ENCODE peak calls at places on chromosomes 1 and 21, in seven cellular contexts. One of them, this sample, is unnamed.

GRCh38 chr1:10901894-10902805 is 105.7 kb upstream of the CASZ1 start:
- DNase-seq in psoas muscle: peak
- DNase-seq in cardiac muscle cell: no peak
- DNase-seq in retinal pigment epithelial cell: no peak
- DNase-seq in cardiac fibroblast: no peak
- DNase-seq in HL-60: no peak
- DNase-seq in astrocyte: no peak
- DNase-seq in this sample: no peak

GRCh38 chr1:197850042-197850441 is 52.4 kb upstream of the C1orf53 start:
- DNase-seq in psoas muscle: no peak
- DNase-seq in HL-60: no peak
- DNase-seq in cardiac fibroblast: no peak
- DNase-seq in retinal pigment epithelial cell: no peak
- DNase-seq in cardiac muscle cell: no peak
- DNase-seq in astrocyte: no peak
- DNase-seq in this sample: no peak

GRCh38 chr1:30902653-30903290 is 5.8 kb downstream of the SDC3 start:
- DNase-seq in psoas muscle: no peak
- DNase-seq in cardiac fibroblast: no peak
- DNase-seq in HL-60: no peak
- DNase-seq in cardiac muscle cell: no peak
- DNase-seq in astrocyte: no peak
- DNase-seq in retinal pigment epithelial cell: no peak
- DNase-seq in this sample: no peak

GRCh38 chr1:125064481-125064880 is 3879.7 kb downstream of the SRGAP2C start:
- DNase-seq in astrocyte: no peak
- DNase-seq in cardiac muscle cell: no peak
- DNase-seq in cardiac fibroblast: no peak
- DNase-seq in psoas muscle: peak
- DNase-seq in retinal pigment epithelial cell: no peak
- DNase-seq in HL-60: no peak
- DNase-seq in this sample: no peak

GRCh38 chr1:65508051-65508450 is 87.6 kb downstream of the LEPR start:
- DNase-seq in psoas muscle: no peak
- DNase-seq in HL-60: no peak
- DNase-seq in astrocyte: no peak
- DNase-seq in cardiac muscle cell: no peak
- DNase-seq in cardiac fibroblast: no peak
- DNase-seq in retinal pigment epithelial cell: no peak
- DNase-seq in this sample: no peak

GRCh38 chr1:227764019-227764391 is 28.8 kb downstream of the SNAP47 start:
- DNase-seq in cardiac muscle cell: no peak
- DNase-seq in psoas muscle: peak
- DNase-seq in cardiac fibroblast: no peak
- DNase-seq in HL-60: no peak
- DNase-seq in astrocyte: peak
- DNase-seq in retinal pigment epithelial cell: no peak
- DNase-seq in this sample: no peak

GRCh38 chr21:17925000-17925610 is 105.9 kb upstream of the C21orf91 start:
- DNase-seq in HL-60: peak
- DNase-seq in cardiac muscle cell: peak
- DNase-seq in psoas muscle: no peak
- DNase-seq in astrocyte: peak
- DNase-seq in cardiac fibroblast: peak
- DNase-seq in retinal pigment epithelial cell: no peak
- DNase-seq in this sample: no peak

GRCh38 chr1:153922076-153922837 is 515 bp downstream of the GATAD2B start:
- DNase-seq in retinal pigment epithelial cell: no peak
- DNase-seq in cardiac fibroblast: no peak
- DNase-seq in psoas muscle: peak
- DNase-seq in astrocyte: no peak
- DNase-seq in cardiac muscle cell: no peak
- DNase-seq in HL-60: peak
- DNase-seq in this sample: no peak

GRCh38 chr1:236688705-236689104 is 2.4 kb downstream of the ACTN2 start:
- DNase-seq in cardiac muscle cell: peak
- DNase-seq in cardiac fibroblast: no peak
- DNase-seq in HL-60: no peak
- DNase-seq in astrocyte: no peak
- DNase-seq in psoas muscle: peak
- DNase-seq in retinal pigment epithelial cell: no peak
- DNase-seq in this sample: no peak

GRCh38 chr1:90616395-90616794 is 100.7 kb downstream of the BARHL2 start:
- DNase-seq in astrocyte: no peak
- DNase-seq in cardiac muscle cell: peak
- DNase-seq in cardiac fibroblast: peak
- DNase-seq in HL-60: no peak
- DNase-seq in retinal pigment epithelial cell: no peak
- DNase-seq in psoas muscle: no peak
- DNase-seq in this sample: no peak

GRCh38 chr1:54986025-54986424 is 5.6 kb downstream of the TMEM61 start:
- DNase-seq in cardiac fibroblast: no peak
- DNase-seq in cardiac muscle cell: no peak
- DNase-seq in retinal pigment epithelial cell: no peak
- DNase-seq in astrocyte: no peak
- DNase-seq in HL-60: no peak
- DNase-seq in psoas muscle: no peak
- DNase-seq in this sample: no peak

GRCh38 chr1:199113265-199113869 is 474.5 kb downstream of the PTPRC start:
- DNase-seq in HL-60: peak
- DNase-seq in astrocyte: peak
- DNase-seq in cardiac fibroblast: peak
- DNase-seq in psoas muscle: no peak
- DNase-seq in retinal pigment epithelial cell: no peak
- DNase-seq in cardiac muscle cell: peak
- DNase-seq in this sample: no peak

GRCh38 chr1:245680395-245680794 is 525.6 kb downstream of the KIF26B start:
- DNase-seq in HL-60: peak
- DNase-seq in astrocyte: no peak
- DNase-seq in cardiac muscle cell: no peak
- DNase-seq in cardiac fibroblast: no peak
- DNase-seq in psoas muscle: no peak
- DNase-seq in retinal pigment epithelial cell: no peak
- DNase-seq in this sample: no peak

GRCh38 chr1:115727706-115728249 is 40.7 kb downstream of the CASQ2 start:
- DNase-seq in retinal pigment epithelial cell: peak
- DNase-seq in astrocyte: peak
- DNase-seq in HL-60: peak
- DNase-seq in cardiac muscle cell: no peak
- DNase-seq in psoas muscle: peak
- DNase-seq in cardiac fibroblast: peak
- DNase-seq in this sample: no peak

GRCh38 chr1:204742676-204743075 is 57.1 kb upstream of the LRRN2 start:
- DNase-seq in psoas muscle: no peak
- DNase-seq in cardiac muscle cell: no peak
- DNase-seq in cardiac fibroblast: no peak
- DNase-seq in retinal pigment epithelial cell: no peak
- DNase-seq in astrocyte: no peak
- DNase-seq in HL-60: no peak
- DNase-seq in this sample: no peak

GRCh38 chr1:23393706-23394105 is 24.1 kb upstream of the ZNF436 start:
- DNase-seq in cardiac muscle cell: no peak
- DNase-seq in cardiac fibroblast: peak
- DNase-seq in psoas muscle: peak
- DNase-seq in astrocyte: peak
- DNase-seq in retinal pigment epithelial cell: peak
- DNase-seq in HL-60: no peak
- DNase-seq in this sample: no peak

GRCh38 chr21:31911138-31911907 is 38.5 kb downstream of the HUNK start:
- DNase-seq in psoas muscle: no peak
- DNase-seq in retinal pigment epithelial cell: no peak
- DNase-seq in cardiac fibroblast: no peak
- DNase-seq in HL-60: no peak
- DNase-seq in astrocyte: peak
- DNase-seq in cardiac muscle cell: no peak
- DNase-seq in this sample: no peak

GRCh38 chr1:234102591-234102990 is 198.1 kb downstream of the SLC35F3 start:
- DNase-seq in HL-60: peak
- DNase-seq in psoas muscle: no peak
- DNase-seq in retinal pigment epithelial cell: no peak
- DNase-seq in cardiac muscle cell: no peak
- DNase-seq in astrocyte: peak
- DNase-seq in cardiac fibroblast: no peak
- DNase-seq in this sample: no peak

GRCh38 chr1:189859385-189859977 is 618.2 kb downstream of the BRINP3 start:
- DNase-seq in HL-60: peak
- DNase-seq in cardiac muscle cell: no peak
- DNase-seq in astrocyte: no peak
- DNase-seq in psoas muscle: no peak
- DNase-seq in retinal pigment epithelial cell: no peak
- DNase-seq in cardiac fibroblast: peak
- DNase-seq in this sample: no peak

GRCh38 chr1:222034790-222035189 is 292.9 kb upstream of the DUSP10 start:
- DNase-seq in cardiac fibroblast: no peak
- DNase-seq in psoas muscle: no peak
- DNase-seq in cardiac muscle cell: no peak
- DNase-seq in HL-60: no peak
- DNase-seq in retinal pigment epithelial cell: no peak
- DNase-seq in astrocyte: peak
- DNase-seq in this sample: no peak

GRCh38 chr1:47474278-47475193 is 36.7 kb downstream of the FOXD2 start:
- DNase-seq in astrocyte: no peak
- DNase-seq in psoas muscle: no peak
- DNase-seq in HL-60: no peak
- DNase-seq in cardiac fibroblast: no peak
- DNase-seq in cardiac muscle cell: no peak
- DNase-seq in retinal pigment epithelial cell: no peak
- DNase-seq in this sample: no peak

GRCh38 chr1:205961405-205961804 is 18.1 kb upstream of the SLC26A9 start:
- DNase-seq in astrocyte: no peak
- DNase-seq in cardiac muscle cell: no peak
- DNase-seq in psoas muscle: no peak
- DNase-seq in cardiac fibroblast: peak
- DNase-seq in HL-60: no peak
- DNase-seq in retinal pigment epithelial cell: no peak
- DNase-seq in this sample: no peak
- TF ChIP-seq CTCF in astrocyte: no peak
- TF ChIP-seq CTCF in cardiac muscle cell: no peak
- TF ChIP-seq CTCF in psoas muscle: no peak
- TF ChIP-seq CTCF in cardiac fibroblast: no peak
- TF ChIP-seq CTCF in HL-60: no peak
- TF ChIP-seq CTCF in retinal pigment epithelial cell: no peak
- TF ChIP-seq CTCF in this sample: no peak

DNA sequence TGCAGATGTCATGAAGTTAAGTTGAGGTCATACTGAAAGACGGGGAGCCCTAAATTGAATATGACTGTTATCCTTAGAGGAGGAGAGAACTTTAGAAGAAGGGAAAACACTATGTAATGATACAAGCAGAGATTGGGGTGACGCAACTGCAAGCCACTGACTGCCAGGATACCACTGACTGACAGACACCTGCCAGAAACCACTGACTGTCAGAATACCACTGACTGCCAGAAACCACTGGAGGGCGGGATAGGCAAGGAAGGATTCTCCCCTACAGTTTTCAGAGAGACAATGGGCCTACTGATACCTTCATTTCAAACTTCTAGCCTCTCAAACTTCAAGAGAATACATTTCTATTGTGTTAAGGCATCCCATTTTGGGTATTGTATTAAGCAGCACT is 388.7 kb downstream of the USH2A start:
- DNase-seq in cardiac muscle cell: peak
- DNase-seq in HL-60: peak
- DNase-seq in astrocyte: no peak
- DNase-seq in retinal pigment epithelial cell: no peak
- DNase-seq in psoas muscle: no peak
- DNase-seq in cardiac fibroblast: no peak
- DNase-seq in this sample: no peak
- TF ChIP-seq CTCF in cardiac muscle cell: no peak
- TF ChIP-seq CTCF in HL-60: no peak
- TF ChIP-seq CTCF in astrocyte: no peak
- TF ChIP-seq CTCF in retinal pigment epithelial cell: peak
- TF ChIP-seq CTCF in psoas muscle: no peak
- TF ChIP-seq CTCF in cardiac fibroblast: no peak
- TF ChIP-seq CTCF in this sample: no peak

GRCh38 chr1:173870252-173871075 is 2.3 kb downstream of the ZBTB37 start:
- DNase-seq in astrocyte: no peak
- DNase-seq in cardiac fibroblast: no peak
- DNase-seq in cardiac muscle cell: no peak
- DNase-seq in retinal pigment epithelial cell: no peak
- DNase-seq in HL-60: peak
- DNase-seq in psoas muscle: no peak
- DNase-seq in this sample: no peak

GRCh38 chr1:173871091-173871490 is 2.9 kb downstream of the ZBTB37 start:
- DNase-seq in cardiac muscle cell: no peak
- DNase-seq in retinal pigment epithelial cell: no peak
- DNase-seq in psoas muscle: no peak
- DNase-seq in astrocyte: no peak
- DNase-seq in HL-60: no peak
- DNase-seq in cardiac fibroblast: no peak
- DNase-seq in this sample: no peak

GRCh38 chr1:173869108-173869359 is 854 bp downstream of the ZBTB37 start:
- DNase-seq in psoas muscle: no peak
- DNase-seq in HL-60: peak
- DNase-seq in astrocyte: no peak
- DNase-seq in cardiac muscle cell: no peak
- DNase-seq in cardiac fibroblast: no peak
- DNase-seq in retinal pigment epithelial cell: no peak
- DNase-seq in this sample: no peak

GRCh38 chr1:173868266-173869107 is at the start of gene ZBTB37:
- DNase-seq in psoas muscle: peak
- DNase-seq in astrocyte: peak
- DNase-seq in retinal pigment epithelial cell: no peak
- DNase-seq in HL-60: peak
- DNase-seq in cardiac muscle cell: peak
- DNase-seq in cardiac fibroblast: no peak
- DNase-seq in this sample: peak

GRCh38 chr1:173871500-173871899 is 3.3 kb downstream of the ZBTB37 start:
- DNase-seq in astrocyte: no peak
- DNase-seq in cardiac muscle cell: no peak
- DNase-seq in cardiac fibroblast: no peak
- DNase-seq in HL-60: no peak
- DNase-seq in retinal pigment epithelial cell: no peak
- DNase-seq in psoas muscle: no peak
- DNase-seq in this sample: no peak
- TF ChIP-seq CTCF in astrocyte: no peak
- TF ChIP-seq CTCF in cardiac muscle cell: no peak
- TF ChIP-seq CTCF in cardiac fibroblast: no peak
- TF ChIP-seq CTCF in HL-60: no peak
- TF ChIP-seq CTCF in retinal pigment epithelial cell: no peak
- TF ChIP-seq CTCF in psoas muscle: no peak
- TF ChIP-seq CTCF in this sample: no peak

DNA sequence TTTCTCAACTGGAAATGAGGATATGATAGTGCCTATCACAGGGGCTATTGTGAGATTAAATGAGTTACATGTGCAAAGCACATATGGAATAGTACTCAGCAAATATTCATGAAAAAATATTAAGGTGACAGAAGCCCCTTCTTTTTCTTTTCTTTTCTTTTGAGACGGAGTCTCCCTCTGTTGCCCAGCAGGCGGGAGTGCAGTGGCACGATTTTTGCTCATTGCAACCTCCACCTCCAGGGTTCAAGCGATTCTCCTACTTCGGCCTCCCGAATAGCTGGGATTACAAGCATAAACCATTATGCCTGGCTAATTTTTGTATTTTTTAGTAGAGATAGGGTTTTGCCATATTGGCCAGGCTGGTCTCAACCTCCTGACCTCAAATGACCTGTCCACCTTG is 139.4 kb downstream of the HIVEP3 start:
- DNase-seq in astrocyte: no peak
- DNase-seq in cardiac fibroblast: no peak
- DNase-seq in HL-60: no peak
- DNase-seq in cardiac muscle cell: no peak
- DNase-seq in retinal pigment epithelial cell: no peak
- DNase-seq in psoas muscle: no peak
- DNase-seq in this sample: no peak
- TF ChIP-seq CTCF in astrocyte: no peak
- TF ChIP-seq CTCF in cardiac fibroblast: peak
- TF ChIP-seq CTCF in HL-60: no peak
- TF ChIP-seq CTCF in cardiac muscle cell: peak
- TF ChIP-seq CTCF in retinal pigment epithelial cell: peak
- TF ChIP-seq CTCF in psoas muscle: peak
- TF ChIP-seq CTCF in this sample: no peak

This sample was measured in omental fat pad.